ENCODE peak calls at places on chromosomes 3 and 15, in ten cellular contexts. F, Y, D, E, T, X, A, N, U and O are unnamed samples. For H3K4me1, the result is how much of the 10 kb centered on the place peaks cover.

GRCh38 chr15:90141646-90142045 is 39.4 kb upstream of the IDH2 start:
- DNase-seq in D (no peak), U (no peak), A (no peak), X (no peak), T (no peak), E (no peak), N (peak), F (no peak), Y (no peak), O (peak)

GRCh38 chr3:67018105-67018788 is 20.1 kb downstream of the KBTBD8 start:
- DNase-seq in D (peak), T (no peak), E (no peak), N (no peak), X (no peak), F (no peak), Y (no peak), U (peak), A (peak), O (peak)

GRCh38 chr3:126704494-126705214 is 614 bp downstream of the CHCHD6 start:
- DNase-seq in A (no peak), U (no peak), F (peak), T (no peak), X (peak), D (peak), N (peak), E (no peak), Y (no peak), O (no peak)

GRCh38 chr3:20041197-20041780 is 1.0 kb downstream of the KAT2B start:
- DNase-seq in U (peak), Y (peak), N (peak), D (peak), E (peak), F (peak), A (peak), T (peak), X (no peak), O (peak)

GRCh38 chr3:171553085-171553484 is 92.9 kb upstream of the TNIK start:
- DNase-seq in A (no peak), F (no peak), E (no peak), U (no peak), T (no peak), X (no peak), Y (no peak), D (no peak), N (no peak), O (no peak)

GRCh38 chr3:169510378-169510777 is 153.1 kb downstream of the MECOM start:
- DNase-seq in E (no peak), D (no peak), A (no peak), Y (no peak), X (no peak), T (no peak), F (no peak), N (no peak), U (no peak), O (no peak)

GRCh38 chr15:60573936-60574335 is 95.0 kb upstream of the ICE2 start:
- DNase-seq in F (no peak), U (no peak), T (no peak), D (no peak), Y (no peak), X (no peak), N (no peak), A (no peak), E (no peak), O (no peak)

GRCh38 chr15:70251246-70251990 is 153.7 kb upstream of the TLE3 start:
- DNase-seq in X (no peak), N (no peak), Y (no peak), E (no peak), F (no peak), A (peak), D (no peak), U (no peak), T (no peak), O (no peak)

GRCh38 chr3:114680299-114680698 is 386.5 kb downstream of the TIGIT start:
- DNase-seq in N (no peak), A (no peak), Y (no peak), X (no peak), U (no peak), F (no peak), E (no peak), D (no peak), T (no peak), O (no peak)

GRCh38 chr3:49092948-49093852 is 671 bp downstream of the QRICH1 start:
- DNase-seq in T (no peak), U (peak), D (peak), E (peak), N (peak), A (peak), F (peak), Y (peak), X (peak), O (peak)

GRCh38 chr15:100081454-100081853 is 260.3 kb downstream of the ADAMTS17 start:
- DNase-seq in N (no peak), T (no peak), U (no peak), X (no peak), Y (no peak), F (no peak), A (no peak), D (no peak), E (no peak), O (no peak)

GRCh38 chr15:55289573-55290360 is at the start of gene RAB27A:
- DNase-seq in U (peak), F (peak), N (peak), Y (peak), D (peak), E (peak), T (no peak), X (no peak), A (peak), O (peak)

GRCh38 chr3:172152869-172153268 is 113.5 kb downstream of the FNDC3B start:
- DNase-seq in F (no peak), E (no peak), A (no peak), Y (no peak), X (no peak), T (no peak), N (peak), D (peak), U (no peak), O (no peak)

GRCh38 chr3:100629728-100630127 is 20.3 kb downstream of the ADGRG7 start:
- DNase-seq in X (no peak), A (no peak), F (no peak), Y (no peak), N (no peak), D (no peak), E (no peak), U (no peak), T (no peak), O (no peak)

GRCh38 chr3:194573680-194574437 is 59.4 kb downstream of the TMEM44 start:
- DNase-seq in D (peak), U (peak), N (peak), Y (no peak), F (no peak), A (peak), X (no peak), E (no peak), T (no peak), O (peak)

GRCh38 chr3:69423756-69424155 is 37.9 kb upstream of the FRMD4B start:
- DNase-seq in T (no peak), F (no peak), U (no peak), N (no peak), Y (no peak), X (no peak), E (no peak), D (no peak), A (no peak), O (no peak)

GRCh38 chr15:40743921-40744809 is 10.9 kb downstream of the RMDN3 start:
- DNase-seq in E (no peak), Y (no peak), T (no peak), D (peak), F (peak), X (no peak), U (no peak), A (no peak), N (peak), O (no peak)

GRCh38 chr15:85155360-85155759 is 173.7 kb downstream of the PDE8A start:
- DNase-seq in N (no peak), U (no peak), A (no peak), D (no peak), T (no peak), X (no peak), Y (no peak), E (no peak), F (no peak), O (no peak)

GRCh38 chr15:74272812-74273211 is 36.7 kb downstream of the CCDC33 start:
- DNase-seq in F (no peak), D (no peak), A (no peak), E (no peak), T (no peak), Y (no peak), U (no peak), N (no peak), X (no peak), O (no peak)

GRCh38 chr3:34361921-34362320 is 563.5 kb downstream of the PDCD6IP start:
- DNase-seq in U (no peak), Y (no peak), F (no peak), A (peak), T (no peak), N (no peak), X (no peak), E (no peak), D (no peak), O (no peak)

GRCh38 chr15:64050281-64051092 is 4.2 kb upstream of the DAPK2 start:
- DNase-seq in F (no peak), N (no peak), T (no peak), A (no peak), D (no peak), Y (no peak), E (peak), X (no peak), U (no peak), O (no peak)

GRCh38 chr3:160434071-160434470 is 15.5 kb downstream of the TRIM59 start:
- DNase-seq in A (no peak), X (no peak), Y (no peak), D (no peak), U (no peak), T (no peak), N (peak), F (no peak), E (no peak), O (no peak)

GRCh38 chr3:49629866-49630265 is 44.3 kb upstream of the APEH start:
- DNase-seq in A (no peak), D (no peak), N (no peak), U (no peak), E (no peak), T (no peak), Y (no peak), F (no peak), X (no peak), O (no peak)

GRCh38 chr3:71339049-71339448 is 244.5 kb downstream of the FOXP1 start:
- DNase-seq in T (no peak), A (no peak), F (no peak), U (no peak), D (no peak), N (peak), X (no peak), Y (no peak), E (no peak), O (no peak)

GRCh38 chr15:60347480-60348069 is 50.2 kb downstream of the ANXA2 start:
- DNase-seq in D (no peak), N (no peak), Y (no peak), U (no peak), F (no peak), E (no peak), T (no peak), X (no peak), A (no peak), O (no peak)

GRCh38 chr3:105836533-105836932 is 32.3 kb downstream of the CBLB start:
- DNase-seq in Y (no peak), N (peak), E (no peak), D (no peak), F (no peak), T (no peak), A (no peak), U (no peak), X (no peak), O (no peak)

GRCh38 chr3:192943384-192943783 is 25.7 kb upstream of the MB21D2 start:
- DNase-seq in U (peak), N (peak), E (no peak), D (no peak), X (peak), Y (no peak), F (no peak), T (no peak), A (peak), O (no peak)

GRCh38 chr3:9782777-9783176 is 9.5 kb downstream of the TADA3 start:
- DNase-seq in A (no peak), E (no peak), U (no peak), N (no peak), T (no peak), X (no peak), F (no peak), D (no peak), Y (no peak), O (no peak)

GRCh38 chr3:16482770-16483531 is 30.5 kb downstream of the RFTN1 start:
- DNase-seq in U (no peak), F (peak), X (no peak), E (peak), N (no peak), Y (no peak), A (no peak), D (peak), T (no peak), O (no peak)

GRCh38 chr3:129441782-129442181 is 1.8 kb downstream of the IFT122 start:
- DNase-seq in N (peak), F (no peak), T (no peak), E (no peak), Y (no peak), U (peak), A (peak), X (no peak), D (peak), O (peak)

GRCh38 chr15:99118801-99119546 is 14.1 kb downstream of the SYNM start:
- DNase-seq in T (no peak), E (no peak), X (no peak), A (no peak), Y (no peak), D (peak), F (no peak), U (no peak), N (no peak), O (no peak)

GRCh38 chr3:41200669-41201021 is 1.3 kb downstream of the CTNNB1 start:
- DNase-seq in U (no peak), N (peak), D (no peak), A (peak), F (no peak), E (no peak), Y (no peak), T (no peak), X (no peak), O (peak)

GRCh38 chr15:48170981-48171380 is 7.1 kb downstream of the MYEF2 start:
- DNase-seq in T (no peak), X (no peak), U (no peak), F (no peak), Y (no peak), E (no peak), A (no peak), D (no peak), N (no peak), O (no peak)

GRCh38 chr3:11592460-11593298 is 51.0 kb downstream of the VGLL4 start:
- DNase-seq in T (no peak), X (no peak), Y (no peak), E (no peak), F (no peak), D (peak), U (no peak), N (peak), A (no peak), O (no peak)

GRCh38 chr3:152270145-152270870 is 1.6 kb downstream of the MBNL1 start:
- DNase-seq in T (no peak), D (no peak), E (no peak), A (no peak), N (peak), Y (no peak), F (peak), U (no peak), X (no peak), O (no peak)

GRCh38 chr3:46883252-46884185 is 6.0 kb downstream of the PTH1R start:
- DNase-seq in T (no peak), Y (no peak), A (no peak), U (no peak), D (no peak), E (no peak), F (no peak), N (peak), X (no peak), O (no peak)

GRCh38 chr15:59250249-59250648 is 43.6 kb downstream of the LDHAL6B start:
- DNase-seq in Y (no peak), U (no peak), N (no peak), D (no peak), F (no peak), X (no peak), A (no peak), T (no peak), E (no peak), O (no peak)

GRCh38 chr15:59247364-59247763 is 40.7 kb downstream of the LDHAL6B start:
- DNase-seq in X (no peak), T (no peak), F (no peak), N (peak), U (peak), A (peak), E (peak), D (peak), Y (no peak), O (peak)

GRCh38 chr15:59252137-59252536 is 45.5 kb downstream of the LDHAL6B start:
- DNase-seq in N (no peak), F (no peak), A (no peak), U (no peak), T (no peak), X (no peak), D (no peak), Y (no peak), E (no peak), O (no peak)

GRCh38 chr15:59249816-59250215 is 43.2 kb downstream of the LDHAL6B start:
- DNase-seq in Y (no peak), A (no peak), F (no peak), E (no peak), U (no peak), X (no peak), T (no peak), D (no peak), N (no peak), O (no peak)

GRCh38 chr15:59251001-59251845 is 44.6 kb downstream of the LDHAL6B start:
- DNase-seq in U (no peak), D (no peak), E (no peak), T (no peak), A (no peak), Y (no peak), N (no peak), X (no peak), F (no peak), O (no peak)
- H3K4me1 ChIP-seq in U (under half), D (under half), E (under half), T (under half), A (under half), Y (under half), N (under half), X (under half), F (under half), O (under half)

GRCh38 chr3:56471771-56472170 is 3.5 kb upstream of the ERC2 start:
- DNase-seq in Y (no peak), X (no peak), A (no peak), U (no peak), T (no peak), D (no peak), F (no peak), E (no peak), N (no peak), O (no peak)

GRCh38 chr3:56476771-56477170 is 8.5 kb upstream of the ERC2 start:
- DNase-seq in X (no peak), E (no peak), F (no peak), T (no peak), D (no peak), Y (no peak), A (no peak), U (no peak), N (no peak), O (no peak)
- H3K27ac ChIP-seq in X (no peak), E (no peak), F (no peak), T (no peak), D (no peak), Y (no peak), A (no peak), U (no peak), N (no peak), O (no peak)

GRCh38 chr15:34773013-34773412 is 18.2 kb upstream of the GJD2 start:
- DNase-seq in U (no peak), N (no peak), F (no peak), D (no peak), X (no peak), T (no peak), A (no peak), E (no peak), Y (no peak), O (no peak)

GRCh38 chr15:34780725-34781124 is 14.6 kb downstream of the ACTC1 start:
- DNase-seq in X (no peak), A (no peak), E (no peak), N (no peak), D (no peak), F (no peak), T (no peak), Y (no peak), U (no peak), O (no peak)

GRCh38 chr15:34773916-34774315 is 19.1 kb upstream of the GJD2 start:
- DNase-seq in D (no peak), U (no peak), E (no peak), A (no peak), X (no peak), T (no peak), F (no peak), Y (no peak), N (no peak), O (no peak)

GRCh38 chr15:34772312-34772711 is 17.5 kb upstream of the GJD2 start:
- DNase-seq in T (no peak), U (no peak), X (no peak), N (no peak), A (no peak), Y (no peak), F (no peak), D (no peak), E (no peak), O (no peak)

GRCh38 chr15:34776706-34777105 is 18.6 kb downstream of the ACTC1 start:
- DNase-seq in F (no peak), Y (no peak), T (no peak), D (no peak), E (no peak), X (no peak), U (no peak), A (no peak), N (no peak), O (no peak)
- H3K4me3 ChIP-seq in F (no peak), Y (no peak), T (no peak), D (no peak), E (no peak), X (no peak), U (no peak), A (no peak), N (no peak), O (no peak)

GRCh38 chr15:32851619-32852416 is 134.0 kb downstream of the GREM1 start:
- DNase-seq in T (no peak), Y (no peak), E (no peak), D (no peak), N (peak), X (no peak), A (no peak), F (no peak), U (no peak), O (no peak)
- H3K4me1 ChIP-seq in T (under half), Y (under half), E (under half), D (under half), N (under half), X (under half), A (under half), F (under half), U (under half), O (under half)

DNA sequence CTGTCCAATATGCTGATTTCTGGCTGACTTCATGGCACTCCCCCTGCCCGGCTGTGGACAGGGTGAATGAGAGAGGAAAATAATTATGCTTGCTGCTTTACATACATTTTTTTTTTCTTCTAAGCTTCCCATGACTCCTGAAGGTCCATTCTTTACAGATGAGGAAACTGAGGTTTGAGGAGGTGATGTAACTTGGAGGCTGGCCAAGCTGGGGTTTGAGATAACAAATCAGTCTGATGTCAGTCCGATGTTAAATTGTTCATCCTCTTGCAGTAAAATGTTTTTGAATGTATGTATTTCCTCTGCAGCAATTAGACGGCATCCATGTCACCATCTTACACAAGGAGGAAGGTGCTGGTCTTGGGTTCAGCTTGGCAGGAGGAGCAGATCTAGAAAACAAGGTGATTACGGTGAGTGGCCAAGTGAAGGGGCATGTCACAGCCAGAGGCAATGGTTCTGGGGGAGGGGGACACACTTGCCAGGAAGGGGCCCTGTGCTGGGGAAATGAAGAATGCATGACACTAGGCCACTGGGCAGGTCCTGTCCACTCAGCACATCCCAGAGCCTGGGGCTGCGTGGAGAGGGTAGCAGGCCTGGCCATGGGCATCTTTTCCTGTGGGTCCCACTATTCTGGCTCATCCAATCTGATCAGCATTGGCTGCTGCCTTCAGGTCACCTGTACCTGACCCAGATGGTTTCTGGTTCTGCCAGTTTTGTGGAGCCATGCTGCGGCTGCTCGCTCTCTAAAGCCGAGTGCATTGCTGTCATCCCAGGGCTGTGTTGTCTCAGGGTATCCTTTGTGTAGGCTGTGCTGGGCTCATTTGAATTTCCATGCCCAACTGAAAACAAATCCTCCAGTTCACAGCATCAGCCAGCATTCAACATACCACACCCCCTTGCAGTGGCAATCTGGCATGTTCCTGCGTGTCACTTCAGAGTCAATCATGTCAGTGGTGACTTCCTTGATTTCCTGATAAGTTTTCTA is 20.4 kb downstream of the STARD5 start:
- DNase-seq in U (no peak), F (no peak), Y (no peak), X (no peak), E (no peak), D (no peak), T (no peak), A (no peak), N (peak), O (no peak)
- H3K27ac ChIP-seq in U (peak), F (peak), Y (peak), X (peak), E (peak), D (peak), T (peak), A (peak), N (no peak), O (no peak)